ENCODE peak calls at places on chromosomes 12 and 14, in nine cellular contexts. One of them, this sample, is unnamed.

GRCh38 chr12:43776498-43776897 is 17.7 kb downstream of the IRAK4 start:
- DNase-seq in T47D: peak
- DNase-seq in HAP-1: peak
- DNase-seq in hypothalamus: no peak
- DNase-seq in mesendoderm: peak
- DNase-seq in activated CD4-positive, alpha-beta T cell treated with anti-CD3 and anti-CD28 coated beads, Interleukin-2, amount 50 U/mL, for 24 hours: no peak
- DNase-seq in fibroblast of mammary gland: peak
- DNase-seq in GM03348: peak
- DNase-seq in tibial artery: no peak
- DNase-seq in this sample: no peak

GRCh38 chr14:24665440-24665991 is 31.5 kb upstream of the GZMB start:
- DNase-seq in hypothalamus: no peak
- DNase-seq in T47D: no peak
- DNase-seq in tibial artery: no peak
- DNase-seq in fibroblast of mammary gland: no peak
- DNase-seq in HAP-1: no peak
- DNase-seq in mesendoderm: no peak
- DNase-seq in activated CD4-positive, alpha-beta T cell treated with anti-CD3 and anti-CD28 coated beads, Interleukin-2, amount 50 U/mL, for 24 hours: peak
- DNase-seq in GM03348: no peak
- DNase-seq in this sample: no peak

GRCh38 chr14:69464829-69465228 is 19.7 kb upstream of the PLEKHD1 start:
- DNase-seq in T47D: no peak
- DNase-seq in hypothalamus: no peak
- DNase-seq in fibroblast of mammary gland: peak
- DNase-seq in tibial artery: no peak
- DNase-seq in activated CD4-positive, alpha-beta T cell treated with anti-CD3 and anti-CD28 coated beads, Interleukin-2, amount 50 U/mL, for 24 hours: no peak
- DNase-seq in HAP-1: no peak
- DNase-seq in mesendoderm: peak
- DNase-seq in GM03348: no peak
- DNase-seq in this sample: peak

GRCh38 chr14:99389171-99389826 is 91.4 kb downstream of the SETD3 start:
- DNase-seq in mesendoderm: peak
- DNase-seq in fibroblast of mammary gland: peak
- DNase-seq in HAP-1: peak
- DNase-seq in GM03348: peak
- DNase-seq in activated CD4-positive, alpha-beta T cell treated with anti-CD3 and anti-CD28 coated beads, Interleukin-2, amount 50 U/mL, for 24 hours: peak
- DNase-seq in hypothalamus: no peak
- DNase-seq in tibial artery: no peak
- DNase-seq in T47D: peak
- DNase-seq in this sample: no peak

GRCh38 chr14:76426161-76426696 is 50.3 kb downstream of the ESRRB start:
- DNase-seq in HAP-1: no peak
- DNase-seq in T47D: peak
- DNase-seq in GM03348: no peak
- DNase-seq in hypothalamus: no peak
- DNase-seq in fibroblast of mammary gland: no peak
- DNase-seq in activated CD4-positive, alpha-beta T cell treated with anti-CD3 and anti-CD28 coated beads, Interleukin-2, amount 50 U/mL, for 24 hours: no peak
- DNase-seq in mesendoderm: no peak
- DNase-seq in tibial artery: no peak
- DNase-seq in this sample: no peak

GRCh38 chr12:48977290-48978281 is 536 bp upstream of the WNT1 start:
- DNase-seq in mesendoderm: no peak
- DNase-seq in T47D: peak
- DNase-seq in HAP-1: peak
- DNase-seq in tibial artery: no peak
- DNase-seq in fibroblast of mammary gland: peak
- DNase-seq in activated CD4-positive, alpha-beta T cell treated with anti-CD3 and anti-CD28 coated beads, Interleukin-2, amount 50 U/mL, for 24 hours: peak
- DNase-seq in hypothalamus: no peak
- DNase-seq in GM03348: peak
- DNase-seq in this sample: no peak

GRCh38 chr12:47742253-47742825 is 16.3 kb downstream of the RAPGEF3 start:
- DNase-seq in mesendoderm: peak
- DNase-seq in HAP-1: peak
- DNase-seq in T47D: peak
- DNase-seq in GM03348: peak
- DNase-seq in tibial artery: no peak
- DNase-seq in activated CD4-positive, alpha-beta T cell treated with anti-CD3 and anti-CD28 coated beads, Interleukin-2, amount 50 U/mL, for 24 hours: peak
- DNase-seq in fibroblast of mammary gland: peak
- DNase-seq in hypothalamus: peak
- DNase-seq in this sample: no peak

GRCh38 chr12:50647479-50647878 is 116.4 kb upstream of the ATF1 start:
- DNase-seq in GM03348: peak
- DNase-seq in mesendoderm: peak
- DNase-seq in hypothalamus: no peak
- DNase-seq in HAP-1: no peak
- DNase-seq in fibroblast of mammary gland: peak
- DNase-seq in T47D: no peak
- DNase-seq in activated CD4-positive, alpha-beta T cell treated with anti-CD3 and anti-CD28 coated beads, Interleukin-2, amount 50 U/mL, for 24 hours: no peak
- DNase-seq in tibial artery: no peak
- DNase-seq in this sample: no peak

GRCh38 chr12:321606-322326 is 59.1 kb upstream of the SLC6A13 start:
- DNase-seq in activated CD4-positive, alpha-beta T cell treated with anti-CD3 and anti-CD28 coated beads, Interleukin-2, amount 50 U/mL, for 24 hours: no peak
- DNase-seq in mesendoderm: no peak
- DNase-seq in tibial artery: no peak
- DNase-seq in HAP-1: no peak
- DNase-seq in hypothalamus: no peak
- DNase-seq in T47D: peak
- DNase-seq in GM03348: no peak
- DNase-seq in fibroblast of mammary gland: peak
- DNase-seq in this sample: no peak

GRCh38 chr12:15706010-15706676 is 83.0 kb downstream of the EPS8 start:
- DNase-seq in GM03348: no peak
- DNase-seq in HAP-1: peak
- DNase-seq in fibroblast of mammary gland: no peak
- DNase-seq in mesendoderm: peak
- DNase-seq in T47D: peak
- DNase-seq in hypothalamus: no peak
- DNase-seq in activated CD4-positive, alpha-beta T cell treated with anti-CD3 and anti-CD28 coated beads, Interleukin-2, amount 50 U/mL, for 24 hours: no peak
- DNase-seq in tibial artery: no peak
- DNase-seq in this sample: no peak

GRCh38 chr12:114669501-114670256 is 14.3 kb downstream of the TBX3 start:
- DNase-seq in fibroblast of mammary gland: peak
- DNase-seq in GM03348: peak
- DNase-seq in tibial artery: no peak
- DNase-seq in hypothalamus: no peak
- DNase-seq in T47D: no peak
- DNase-seq in mesendoderm: peak
- DNase-seq in activated CD4-positive, alpha-beta T cell treated with anti-CD3 and anti-CD28 coated beads, Interleukin-2, amount 50 U/mL, for 24 hours: no peak
- DNase-seq in HAP-1: no peak
- DNase-seq in this sample: no peak

GRCh38 chr14:100841445-100842403 is 15.8 kb downstream of the MEG3 start:
- DNase-seq in T47D: no peak
- DNase-seq in mesendoderm: no peak
- DNase-seq in GM03348: no peak
- DNase-seq in fibroblast of mammary gland: no peak
- DNase-seq in tibial artery: peak
- DNase-seq in activated CD4-positive, alpha-beta T cell treated with anti-CD3 and anti-CD28 coated beads, Interleukin-2, amount 50 U/mL, for 24 hours: no peak
- DNase-seq in hypothalamus: no peak
- DNase-seq in HAP-1: no peak
- DNase-seq in this sample: no peak

GRCh38 chr14:68507544-68508081 is 285.3 kb downstream of the ZFP36L1 start:
- DNase-seq in fibroblast of mammary gland: no peak
- DNase-seq in mesendoderm: no peak
- DNase-seq in T47D: no peak
- DNase-seq in HAP-1: no peak
- DNase-seq in GM03348: no peak
- DNase-seq in hypothalamus: no peak
- DNase-seq in tibial artery: no peak
- DNase-seq in activated CD4-positive, alpha-beta T cell treated with anti-CD3 and anti-CD28 coated beads, Interleukin-2, amount 50 U/mL, for 24 hours: no peak
- DNase-seq in this sample: no peak

GRCh38 chr14:35534884-35535793 is 1.2 kb downstream of the INSM2 start:
- DNase-seq in fibroblast of mammary gland: peak
- DNase-seq in T47D: peak
- DNase-seq in HAP-1: peak
- DNase-seq in mesendoderm: peak
- DNase-seq in tibial artery: peak
- DNase-seq in GM03348: peak
- DNase-seq in activated CD4-positive, alpha-beta T cell treated with anti-CD3 and anti-CD28 coated beads, Interleukin-2, amount 50 U/mL, for 24 hours: peak
- DNase-seq in hypothalamus: peak
- DNase-seq in this sample: no peak

GRCh38 chr12:78802593-78802992 is 62.0 kb upstream of the SYT1 start:
- DNase-seq in fibroblast of mammary gland: peak
- DNase-seq in GM03348: peak
- DNase-seq in HAP-1: no peak
- DNase-seq in activated CD4-positive, alpha-beta T cell treated with anti-CD3 and anti-CD28 coated beads, Interleukin-2, amount 50 U/mL, for 24 hours: no peak
- DNase-seq in T47D: no peak
- DNase-seq in mesendoderm: peak
- DNase-seq in hypothalamus: no peak
- DNase-seq in tibial artery: no peak
- DNase-seq in this sample: no peak

GRCh38 chr14:75886661-75887348 is 95.0 kb downstream of the TGFB3 start:
- DNase-seq in fibroblast of mammary gland: peak
- DNase-seq in tibial artery: no peak
- DNase-seq in mesendoderm: no peak
- DNase-seq in GM03348: peak
- DNase-seq in hypothalamus: no peak
- DNase-seq in HAP-1: no peak
- DNase-seq in T47D: no peak
- DNase-seq in activated CD4-positive, alpha-beta T cell treated with anti-CD3 and anti-CD28 coated beads, Interleukin-2, amount 50 U/mL, for 24 hours: no peak
- DNase-seq in this sample: no peak

GRCh38 chr12:114774181-114774580 is 90.2 kb upstream of the TBX3 start:
- DNase-seq in mesendoderm: peak
- DNase-seq in fibroblast of mammary gland: peak
- DNase-seq in GM03348: no peak
- DNase-seq in HAP-1: no peak
- DNase-seq in T47D: no peak
- DNase-seq in tibial artery: no peak
- DNase-seq in hypothalamus: no peak
- DNase-seq in activated CD4-positive, alpha-beta T cell treated with anti-CD3 and anti-CD28 coated beads, Interleukin-2, amount 50 U/mL, for 24 hours: no peak
- DNase-seq in this sample: no peak

GRCh38 chr14:65600742-65601141 is 188.2 kb downstream of the FUT8 start:
- DNase-seq in tibial artery: no peak
- DNase-seq in mesendoderm: no peak
- DNase-seq in activated CD4-positive, alpha-beta T cell treated with anti-CD3 and anti-CD28 coated beads, Interleukin-2, amount 50 U/mL, for 24 hours: no peak
- DNase-seq in HAP-1: no peak
- DNase-seq in GM03348: no peak
- DNase-seq in fibroblast of mammary gland: no peak
- DNase-seq in T47D: peak
- DNase-seq in hypothalamus: no peak
- DNase-seq in this sample: no peak

GRCh38 chr12:129873458-129873857 is 30.4 kb downstream of the TMEM132D start:
- DNase-seq in tibial artery: no peak
- DNase-seq in activated CD4-positive, alpha-beta T cell treated with anti-CD3 and anti-CD28 coated beads, Interleukin-2, amount 50 U/mL, for 24 hours: no peak
- DNase-seq in GM03348: no peak
- DNase-seq in hypothalamus: no peak
- DNase-seq in mesendoderm: no peak
- DNase-seq in HAP-1: no peak
- DNase-seq in fibroblast of mammary gland: no peak
- DNase-seq in T47D: no peak
- DNase-seq in this sample: no peak

GRCh38 chr14:97218713-97219355 is 421.7 kb downstream of the VRK1 start:
- DNase-seq in HAP-1: no peak
- DNase-seq in GM03348: peak
- DNase-seq in hypothalamus: no peak
- DNase-seq in tibial artery: no peak
- DNase-seq in mesendoderm: peak
- DNase-seq in activated CD4-positive, alpha-beta T cell treated with anti-CD3 and anti-CD28 coated beads, Interleukin-2, amount 50 U/mL, for 24 hours: no peak
- DNase-seq in T47D: no peak
- DNase-seq in fibroblast of mammary gland: no peak
- DNase-seq in this sample: no peak

GRCh38 chr12:130288201-130288600 is 49.5 kb upstream of the PIWIL1 start:
- DNase-seq in GM03348: no peak
- DNase-seq in activated CD4-positive, alpha-beta T cell treated with anti-CD3 and anti-CD28 coated beads, Interleukin-2, amount 50 U/mL, for 24 hours: no peak
- DNase-seq in HAP-1: no peak
- DNase-seq in T47D: no peak
- DNase-seq in hypothalamus: no peak
- DNase-seq in tibial artery: no peak
- DNase-seq in mesendoderm: no peak
- DNase-seq in fibroblast of mammary gland: no peak
- DNase-seq in this sample: no peak

GRCh38 chr14:83556746-83557460 is 1973.0 kb upstream of the FLRT2 start:
- DNase-seq in fibroblast of mammary gland: peak
- DNase-seq in GM03348: peak
- DNase-seq in HAP-1: no peak
- DNase-seq in hypothalamus: no peak
- DNase-seq in activated CD4-positive, alpha-beta T cell treated with anti-CD3 and anti-CD28 coated beads, Interleukin-2, amount 50 U/mL, for 24 hours: no peak
- DNase-seq in T47D: no peak
- DNase-seq in tibial artery: no peak
- DNase-seq in mesendoderm: no peak
- DNase-seq in this sample: no peak

GRCh38 chr14:95835331-95835730 is 41.3 kb upstream of the TUNAR start:
- DNase-seq in GM03348: no peak
- DNase-seq in hypothalamus: no peak
- DNase-seq in HAP-1: no peak
- DNase-seq in tibial artery: no peak
- DNase-seq in fibroblast of mammary gland: peak
- DNase-seq in activated CD4-positive, alpha-beta T cell treated with anti-CD3 and anti-CD28 coated beads, Interleukin-2, amount 50 U/mL, for 24 hours: no peak
- DNase-seq in T47D: no peak
- DNase-seq in mesendoderm: peak
- DNase-seq in this sample: no peak

GRCh38 chr12:124411953-124412645 is 117.2 kb downstream of the RFLNA start:
- DNase-seq in GM03348: no peak
- DNase-seq in T47D: no peak
- DNase-seq in mesendoderm: no peak
- DNase-seq in activated CD4-positive, alpha-beta T cell treated with anti-CD3 and anti-CD28 coated beads, Interleukin-2, amount 50 U/mL, for 24 hours: no peak
- DNase-seq in hypothalamus: no peak
- DNase-seq in fibroblast of mammary gland: no peak
- DNase-seq in HAP-1: no peak
- DNase-seq in tibial artery: no peak
- DNase-seq in this sample: no peak

GRCh38 chr12:132140918-132141841 is 2.9 kb downstream of the DDX51 start:
- DNase-seq in HAP-1: no peak
- DNase-seq in tibial artery: peak
- DNase-seq in GM03348: no peak
- DNase-seq in mesendoderm: no peak
- DNase-seq in activated CD4-positive, alpha-beta T cell treated with anti-CD3 and anti-CD28 coated beads, Interleukin-2, amount 50 U/mL, for 24 hours: no peak
- DNase-seq in hypothalamus: no peak
- DNase-seq in T47D: no peak
- DNase-seq in fibroblast of mammary gland: no peak
- DNase-seq in this sample: no peak

GRCh38 chr12:121797937-121798801 is 4.7 kb upstream of the RHOF start:
- DNase-seq in HAP-1: peak
- DNase-seq in GM03348: no peak
- DNase-seq in T47D: peak
- DNase-seq in fibroblast of mammary gland: peak
- DNase-seq in mesendoderm: peak
- DNase-seq in activated CD4-positive, alpha-beta T cell treated with anti-CD3 and anti-CD28 coated beads, Interleukin-2, amount 50 U/mL, for 24 hours: no peak
- DNase-seq in hypothalamus: peak
- DNase-seq in tibial artery: peak
- DNase-seq in this sample: no peak

GRCh38 chr12:104582739-104583138 is 126.0 kb downstream of the CHST11 start:
- DNase-seq in activated CD4-positive, alpha-beta T cell treated with anti-CD3 and anti-CD28 coated beads, Interleukin-2, amount 50 U/mL, for 24 hours: no peak
- DNase-seq in fibroblast of mammary gland: no peak
- DNase-seq in T47D: no peak
- DNase-seq in GM03348: no peak
- DNase-seq in hypothalamus: no peak
- DNase-seq in mesendoderm: no peak
- DNase-seq in HAP-1: no peak
- DNase-seq in tibial artery: no peak
- DNase-seq in this sample: peak

GRCh38 chr14:91946313-91947195 is 940 bp downstream of the FBLN5 start:
- DNase-seq in T47D: no peak
- DNase-seq in hypothalamus: no peak
- DNase-seq in tibial artery: no peak
- DNase-seq in activated CD4-positive, alpha-beta T cell treated with anti-CD3 and anti-CD28 coated beads, Interleukin-2, amount 50 U/mL, for 24 hours: no peak
- DNase-seq in mesendoderm: no peak
- DNase-seq in HAP-1: peak
- DNase-seq in GM03348: peak
- DNase-seq in fibroblast of mammary gland: no peak
- DNase-seq in this sample: no peak

GRCh38 chr14:39432179-39432618 is at the start of gene FBXO33:
- DNase-seq in mesendoderm: peak
- DNase-seq in T47D: peak
- DNase-seq in GM03348: peak
- DNase-seq in activated CD4-positive, alpha-beta T cell treated with anti-CD3 and anti-CD28 coated beads, Interleukin-2, amount 50 U/mL, for 24 hours: peak
- DNase-seq in HAP-1: peak
- DNase-seq in tibial artery: peak
- DNase-seq in fibroblast of mammary gland: peak
- DNase-seq in hypothalamus: peak
- DNase-seq in this sample: peak

GRCh38 chr12:5797661-5798060 is 147.4 kb downstream of the ANO2 start:
- DNase-seq in hypothalamus: no peak
- DNase-seq in GM03348: no peak
- DNase-seq in mesendoderm: no peak
- DNase-seq in activated CD4-positive, alpha-beta T cell treated with anti-CD3 and anti-CD28 coated beads, Interleukin-2, amount 50 U/mL, for 24 hours: no peak
- DNase-seq in T47D: no peak
- DNase-seq in fibroblast of mammary gland: no peak
- DNase-seq in HAP-1: no peak
- DNase-seq in tibial artery: no peak
- DNase-seq in this sample: no peak

GRCh38 chr14:102579696-102580551 is 12.5 kb upstream of the RCOR1 start:
- DNase-seq in GM03348: peak
- DNase-seq in hypothalamus: no peak
- DNase-seq in fibroblast of mammary gland: peak
- DNase-seq in tibial artery: no peak
- DNase-seq in mesendoderm: no peak
- DNase-seq in activated CD4-positive, alpha-beta T cell treated with anti-CD3 and anti-CD28 coated beads, Interleukin-2, amount 50 U/mL, for 24 hours: no peak
- DNase-seq in T47D: no peak
- DNase-seq in HAP-1: no peak
- DNase-seq in this sample: no peak

This sample was measured in mesenteric fat pad.